ENCODE peak calls at places on chromosome 17, in nine cellular contexts. P is neural progenitor cell, K is dorsolateral prefrontal cortex, T is tibial nerve, H is IMR-90, M is PC-9, F is mammary epithelial cell, V is pancreas, C is brain microvascular endothelial cell. J is an unnamed sample. For H3K27me3, the result is how much of the 10 kb centered on the place peaks cover.

GRCh38 chr17:33684714-33685113 is 391.6 kb upstream of the ASIC2 start:
- DNase-seq in P (no peak), K (no peak), T (no peak), H (no peak), M (no peak), F (no peak), V (no peak), C (no peak), J (no peak)

GRCh38 chr17:69857412-69857835 is 217.6 kb upstream of the KCNJ16 start:
- DNase-seq in P (no peak), K (no peak), T (no peak), H (peak), M (no peak), F (peak), V (no peak), C (peak), J (peak)

GRCh38 chr17:29840884-29841283 is 89.1 kb downstream of the SSH2 start:
- DNase-seq in P (no peak), K (no peak), T (no peak), H (peak), M (no peak), F (peak), V (no peak), C (peak), J (peak)

GRCh38 chr17:5592382-5592781 is 8.1 kb upstream of the NLRP1 start:
- DNase-seq in P (peak), K (no peak), T (no peak), H (peak), M (no peak), F (peak), V (no peak), C (no peak), J (no peak)

GRCh38 chr17:50035421-50035879 is 20.5 kb upstream of the ITGA3 start:
- DNase-seq in P (no peak), K (no peak), T (no peak), H (no peak), M (no peak), F (no peak), V (no peak), C (no peak), J (no peak)

GRCh38 chr17:48192321-48192731 is 84.8 kb downstream of the SNX11 start:
- DNase-seq in P (no peak), K (no peak), T (no peak), H (no peak), M (no peak), F (no peak), V (no peak), C (no peak), J (no peak)

GRCh38 chr17:10730956-10731879 is 1.4 kb upstream of the TMEM220 start:
- DNase-seq in P (no peak), K (no peak), T (no peak), H (no peak), M (no peak), F (no peak), V (no peak), C (no peak), J (no peak)

GRCh38 chr17:44464037-44464436 is 39.2 kb downstream of the GPATCH8 start:
- DNase-seq in P (no peak), K (no peak), T (no peak), H (peak), M (no peak), F (peak), V (no peak), C (peak), J (no peak)

GRCh38 chr17:46977750-46978488 is 1.1 kb downstream of the RPRML start:
- DNase-seq in P (peak), K (no peak), T (no peak), H (no peak), M (no peak), F (no peak), V (no peak), C (no peak), J (no peak)

GRCh38 chr17:27546624-27547300 is 84.2 kb upstream of the LGALS9 start:
- DNase-seq in P (no peak), K (no peak), T (no peak), H (peak), M (no peak), F (no peak), V (no peak), C (no peak), J (no peak)

GRCh38 chr17:72576289-72576759 is 455.5 kb downstream of the SOX9 start:
- DNase-seq in P (peak), K (peak), T (no peak), H (no peak), M (no peak), F (no peak), V (no peak), C (no peak), J (no peak)

GRCh38 chr17:17044846-17045561 is 2.7 kb downstream of the MPRIP start:
- DNase-seq in P (no peak), K (peak), T (no peak), H (peak), M (no peak), F (peak), V (no peak), C (peak), J (no peak)

GRCh38 chr17:19271751-19272357 is 34.7 kb downstream of the EPN2 start:
- DNase-seq in P (no peak), K (peak), T (no peak), H (peak), M (no peak), F (no peak), V (no peak), C (no peak), J (no peak)

GRCh38 chr17:34981538-34982241 is 1.4 kb downstream of the LIG3 start:
- DNase-seq in P (peak), K (no peak), T (no peak), H (peak), M (no peak), F (no peak), V (no peak), C (no peak), J (no peak)

GRCh38 chr17:44066204-44066930 is at the start of gene LSM12:
- DNase-seq in P (peak), K (peak), T (peak), H (peak), M (peak), F (peak), V (peak), C (peak), J (peak)

GRCh38 chr17:44217738-44218343 is 1.6 kb downstream of the UBTF start:
- DNase-seq in P (no peak), K (no peak), T (no peak), H (no peak), M (no peak), F (no peak), V (peak), C (no peak), J (no peak)

GRCh38 chr17:57570740-57571344 is 174.3 kb downstream of the CCDC182 start:
- DNase-seq in P (no peak), K (no peak), T (no peak), H (no peak), M (no peak), F (no peak), V (no peak), C (no peak), J (no peak)

GRCh38 chr17:59842901-59843652 is 49.7 kb downstream of the TUBD1 start:
- DNase-seq in P (no peak), K (no peak), T (no peak), H (peak), M (peak), F (peak), V (no peak), C (peak), J (peak)

GRCh38 chr17:74107107-74107506 is 96.4 kb upstream of the RPL38 start:
- DNase-seq in P (no peak), K (no peak), T (no peak), H (no peak), M (no peak), F (no peak), V (no peak), C (no peak), J (no peak)

GRCh38 chr17:13631541-13631940 is 29.8 kb upstream of the HS3ST3A1 start:
- DNase-seq in P (no peak), K (no peak), T (no peak), H (no peak), M (no peak), F (peak), V (no peak), C (no peak), J (no peak)

GRCh38 chr17:21535686-21536085 is 156.6 kb upstream of the KCNJ18 start:
- DNase-seq in P (no peak), K (no peak), T (no peak), H (no peak), M (no peak), F (no peak), V (no peak), C (no peak), J (no peak)

GRCh38 chr17:74746922-74747321 is 1.5 kb upstream of the NHERF1 start:
- DNase-seq in P (peak), K (no peak), T (no peak), H (no peak), M (no peak), F (no peak), V (no peak), C (no peak), J (no peak)

GRCh38 chr17:45227101-45227591 is 5.5 kb downstream of the FMNL1 start:
- DNase-seq in P (no peak), K (no peak), T (no peak), H (no peak), M (no peak), F (no peak), V (no peak), C (no peak), J (no peak)

GRCh38 chr17:60139438-60140285 is 10.1 kb upstream of the CA4 start:
- DNase-seq in P (peak), K (no peak), T (peak), H (peak), M (peak), F (peak), V (peak), C (peak), J (no peak)

GRCh38 chr17:46190763-46191162 is 2.5 kb downstream of the KANSL1 start:
- DNase-seq in P (no peak), K (no peak), T (no peak), H (peak), M (no peak), F (no peak), V (no peak), C (no peak), J (no peak)

GRCh38 chr17:51435171-51435552 is 174.8 kb downstream of the UTP18 start:
- DNase-seq in P (no peak), K (no peak), T (no peak), H (no peak), M (no peak), F (no peak), V (no peak), C (no peak), J (no peak)

GRCh38 chr17:6043405-6043804 is 26.8 kb upstream of the WSCD1 start:
- DNase-seq in P (no peak), K (no peak), T (no peak), H (no peak), M (no peak), F (no peak), V (no peak), C (no peak), J (no peak)

GRCh38 chr17:61188081-61188480 is 211.6 kb upstream of the TBX2 start:
- DNase-seq in P (no peak), K (no peak), T (no peak), H (no peak), M (no peak), F (no peak), V (no peak), C (no peak), J (no peak)

GRCh38 chr17:61307905-61308886 is 91.4 kb upstream of the TBX2 start:
- DNase-seq in P (no peak), K (no peak), T (no peak), H (peak), M (no peak), F (no peak), V (no peak), C (peak), J (peak)

GRCh38 chr17:6546069-6546718 is 10.2 kb downstream of the PITPNM3 start:
- DNase-seq in P (no peak), K (peak), T (no peak), H (peak), M (no peak), F (peak), V (no peak), C (peak), J (peak)

GRCh38 chr17:34291721-34292348 is 6.3 kb downstream of the CCL11 start:
- DNase-seq in P (no peak), K (no peak), T (no peak), H (no peak), M (no peak), F (no peak), V (no peak), C (no peak), J (no peak)

GRCh38 chr17:2092253-2092652 is 37.4 kb downstream of the HIC1 start:
- DNase-seq in P (no peak), K (no peak), T (no peak), H (no peak), M (no peak), F (no peak), V (no peak), C (no peak), J (no peak)

GRCh38 chr17:2090210-2090641 is 35.3 kb downstream of the HIC1 start:
- DNase-seq in P (no peak), K (no peak), T (no peak), H (no peak), M (no peak), F (no peak), V (no peak), C (no peak), J (no peak)

GRCh38 chr17:2089021-2089422 is 34.1 kb downstream of the HIC1 start:
- DNase-seq in P (no peak), K (no peak), T (no peak), H (peak), M (no peak), F (no peak), V (no peak), C (peak), J (no peak)

GRCh38 chr17:2093349-2093748 is 38.4 kb downstream of the HIC1 start:
- DNase-seq in P (no peak), K (no peak), T (no peak), H (no peak), M (peak), F (no peak), V (peak), C (no peak), J (no peak)

DNA sequence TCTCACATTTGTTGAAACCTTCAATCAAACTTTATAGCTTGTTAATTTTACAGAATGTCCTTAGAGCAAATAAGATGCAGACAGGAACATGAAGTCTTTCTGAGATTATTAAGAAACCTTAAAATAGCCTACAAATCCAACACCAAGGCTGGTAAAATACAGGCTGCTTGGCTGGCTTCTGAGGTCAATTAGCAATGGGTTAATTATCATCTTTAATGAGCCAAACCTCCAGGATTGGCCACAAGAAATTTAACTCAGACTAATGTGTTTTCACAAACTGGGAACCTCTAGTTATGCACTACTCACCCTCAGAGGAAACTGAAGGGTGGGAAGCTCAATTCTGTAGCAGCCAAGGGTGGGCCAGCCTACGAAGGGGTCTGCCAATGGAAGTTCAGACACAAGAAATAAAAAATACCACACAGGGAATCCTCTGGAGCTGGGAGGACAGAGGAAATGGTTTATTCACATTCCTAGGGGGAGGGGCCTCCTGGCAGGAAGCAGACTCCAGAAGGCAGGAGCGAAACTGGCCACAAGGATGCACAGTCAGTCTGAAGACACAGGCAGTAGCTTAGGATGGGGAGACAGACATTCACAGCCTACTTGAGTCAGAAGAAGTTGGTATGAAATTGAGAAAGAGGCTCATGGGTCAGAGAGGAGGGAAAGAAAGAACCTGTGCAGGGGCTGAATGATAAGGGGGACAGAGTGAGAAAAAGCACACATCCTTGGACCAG is 36.1 kb downstream of the HIC1 start:
- DNase-seq in P (peak), K (no peak), T (peak), H (peak), M (peak), F (peak), V (no peak), C (peak), J (peak)
- TF ChIP-seq CTCF in P (peak), K (no peak), T (no peak), H (peak), M (no peak), F (peak), V (no peak), C (peak), J (peak)

DNA sequence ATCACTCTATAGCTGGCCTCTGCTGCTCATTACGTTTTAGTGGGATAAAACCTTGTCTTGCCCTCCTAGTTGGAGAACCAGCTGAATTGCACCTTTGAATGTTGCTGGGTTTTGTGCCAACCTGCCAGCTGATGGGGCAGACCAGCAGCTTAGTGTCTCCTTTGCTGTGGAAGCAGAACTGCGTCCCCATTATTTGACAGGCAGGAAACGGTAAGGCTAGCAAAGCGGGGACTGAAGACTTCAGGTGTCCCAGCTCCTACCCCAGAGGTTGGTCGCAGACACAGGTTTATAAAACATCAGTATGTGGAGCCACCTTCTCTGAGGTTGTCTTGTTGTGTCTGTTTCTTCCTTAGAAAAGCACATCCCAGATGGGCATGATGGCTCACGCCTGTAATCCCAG is 158.1 kb downstream of the PRKCA start:
- DNase-seq in P (no peak), K (no peak), T (no peak), H (no peak), M (no peak), F (no peak), V (no peak), C (no peak), J (no peak)
- H3K4me3 ChIP-seq in P (no peak), K (no peak), T (no peak), H (no peak), M (no peak), F (no peak), V (no peak), C (no peak), J (no peak)

GRCh38 chr17:79137791-79138190 is 63.2 kb downstream of the ENGASE start:
- DNase-seq in P (no peak), K (peak), T (no peak), H (no peak), M (no peak), F (no peak), V (no peak), C (no peak), J (no peak)
- H3K27me3 ChIP-seq in P (under half), K (under half), T (under half), H (under half), M (half or more), F (under half), V (under half), C (under half), J (half or more)

GRCh38 chr17:1414001-1414574 is 14.1 kb upstream of the YWHAE start:
- DNase-seq in P (no peak), K (no peak), T (no peak), H (no peak), M (no peak), F (no peak), V (no peak), C (no peak), J (no peak)

GRCh38 chr17:1414634-1415033 is 14.6 kb upstream of the YWHAE start:
- DNase-seq in P (no peak), K (no peak), T (no peak), H (no peak), M (no peak), F (no peak), V (no peak), C (no peak), J (no peak)

GRCh38 chr17:1413281-1413791 is 13.3 kb upstream of the YWHAE start:
- DNase-seq in P (no peak), K (no peak), T (peak), H (peak), M (peak), F (peak), V (peak), C (peak), J (peak)

GRCh38 chr17:1416414-1416813 is 16.4 kb upstream of the YWHAE start:
- DNase-seq in P (no peak), K (no peak), T (no peak), H (no peak), M (no peak), F (no peak), V (no peak), C (no peak), J (no peak)

DNA sequence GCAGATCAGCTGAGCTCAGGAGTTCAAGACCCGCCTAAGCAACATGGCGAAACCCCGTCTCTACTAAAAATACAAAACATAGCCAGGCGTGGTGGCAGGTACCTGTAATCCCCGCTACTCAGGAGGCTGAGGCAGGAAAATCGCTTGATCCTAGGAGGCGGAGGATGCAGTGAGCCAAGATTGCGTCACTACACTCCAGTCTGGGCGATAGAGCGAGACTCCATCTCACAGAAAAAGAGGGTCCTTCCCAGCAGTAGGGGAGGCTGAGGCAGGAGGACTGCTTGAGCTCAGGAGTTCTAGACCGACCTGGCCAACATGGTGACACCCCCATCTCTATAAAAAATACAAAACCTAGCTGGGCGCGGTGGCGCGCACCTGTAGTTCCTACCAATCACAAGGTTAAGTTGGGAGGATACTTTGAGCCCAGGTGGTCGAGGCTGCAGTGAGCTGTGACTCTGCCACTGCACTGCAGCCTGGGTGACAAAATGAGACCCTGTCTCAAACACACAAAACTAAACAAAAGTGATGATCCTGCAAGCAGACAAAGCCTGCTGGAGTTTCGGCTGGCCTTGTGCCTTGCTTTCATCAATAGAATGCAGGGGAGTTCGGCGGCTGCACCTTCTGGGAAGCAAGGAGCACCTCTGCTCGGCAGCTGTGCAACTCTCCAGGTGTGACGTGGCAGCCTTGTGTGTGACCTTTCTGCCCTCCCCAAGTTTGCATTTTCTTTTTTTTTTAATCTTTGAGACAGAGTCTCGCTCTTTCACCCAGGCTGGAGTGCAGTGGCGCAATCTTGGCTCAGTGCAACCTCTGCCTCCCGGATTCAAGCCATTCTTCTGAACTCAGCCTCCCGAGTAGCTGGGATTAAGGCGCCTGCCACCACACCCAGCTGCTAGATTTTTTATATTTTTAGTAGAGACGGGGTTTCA is 12.4 kb upstream of the YWHAE start:
- DNase-seq in P (no peak), K (no peak), T (no peak), H (no peak), M (peak), F (no peak), V (peak), C (no peak), J (no peak)
- TF ChIP-seq CTCF in P (no peak), K (no peak), T (no peak), H (no peak), M (no peak), F (no peak), V (no peak), C (no peak), J (no peak)